ENCODE peak calls at places on chromosomes 4 and X, in nine cellular contexts. A is cardiac muscle cell, S is lower lobe of right lung, Q is ovary, X is left ventricle myocardium inferior, J is IMR-90, L is GM23248, C is heart left ventricle, M is left lung. R is an unnamed sample.

GRCh38 chrX:135185795-135186443 is 14.7 kb upstream of the CT55 start:
- DNase-seq in J (peak; percentile 46), X (no peak), C (no peak), L (peak; percentile 58), A (peak; percentile 56), S (no peak), M (no peak), Q (no peak), R (peak; percentile 44)

GRCh38 chr4:187849556-187850245 is 145.9 kb upstream of the ZFP42 start:
- DNase-seq in J (no peak), A (no peak), L (no peak), C (no peak), M (no peak), Q (no peak), X (no peak), S (no peak), R (no peak)

GRCh38 chrX:150704030-150704613 is 10.9 kb downstream of the MTMR1 start:
- DNase-seq in M (no peak), X (no peak), C (no peak), J (peak; percentile 71), A (no peak), Q (no peak), S (no peak), L (peak; percentile 81), R (no peak)

GRCh38 chr4:174096999-174097398 is 186.5 kb downstream of the FBXO8 start:
- DNase-seq in M (no peak), A (no peak), L (no peak), S (no peak), Q (no peak), C (no peak), X (no peak), J (no peak), R (no peak)

GRCh38 chr4:27929141-27929540 is 1068.5 kb downstream of the STIM2 start:
- DNase-seq in C (no peak), A (no peak), S (no peak), L (no peak), J (no peak), M (no peak), X (no peak), Q (no peak), R (no peak)

GRCh38 chrX:154011376-154012335 is 8.0 kb downstream of the IRAK1 start:
- DNase-seq in M (peak; percentile 28), J (no peak), S (no peak), C (no peak), Q (no peak), A (no peak), X (no peak), L (no peak), R (no peak)

GRCh38 chr4:30181512-30181911 is 538.7 kb upstream of the PCDH7 start:
- DNase-seq in X (no peak), S (no peak), J (no peak), L (no peak), C (no peak), A (no peak), Q (no peak), M (no peak), R (no peak)

GRCh38 chr4:124167602-124168001 is 544.9 kb downstream of the ANKRD50 start:
- DNase-seq in S (no peak), C (no peak), L (peak; percentile 63), X (no peak), Q (no peak), A (no peak), J (no peak), M (no peak), R (no peak)

GRCh38 chrX:127708155-127708554 is 344.0 kb downstream of the ACTRT1 start:
- DNase-seq in X (no peak), C (no peak), M (no peak), S (no peak), A (no peak), J (no peak), Q (no peak), L (no peak), R (no peak)

GRCh38 chr4:113957961-113958360 is 21.5 kb downstream of the ARSJ start:
- DNase-seq in M (no peak), J (peak; percentile 63), Q (no peak), A (no peak), X (no peak), C (no peak), S (no peak), L (no peak), R (no peak)

GRCh38 chr4:113958766-113959540 is 20.5 kb downstream of the ARSJ start:
- DNase-seq in L (peak; percentile 88), M (no peak), Q (no peak), J (peak; percentile 97), X (no peak), S (no peak), A (no peak), C (no peak), R (peak; percentile 86)

GRCh38 chr4:113962719-113963274 is 16.6 kb downstream of the ARSJ start:
- DNase-seq in J (no peak), C (no peak), L (no peak), M (no peak), X (no peak), S (no peak), Q (no peak), A (no peak), R (peak; percentile 74)

GRCh38 chr4:113961322-113961698 is 18.1 kb downstream of the ARSJ start:
- DNase-seq in Q (no peak), S (no peak), C (no peak), X (no peak), A (no peak), M (no peak), L (peak; percentile 63), J (peak; percentile 84), R (no peak)

GRCh38 chr4:113960684-113961321 is 18.6 kb downstream of the ARSJ start:
- DNase-seq in J (no peak), S (no peak), A (no peak), Q (no peak), C (no peak), M (no peak), X (no peak), L (no peak), R (no peak)
- H3K4me1 ChIP-seq in J (peaks cover 13% of the 10 kb centered on the region), S (no peaks in the 10 kb centered on the region), A (no peaks in the 10 kb centered on the region), Q (no peaks in the 10 kb centered on the region), C (no peaks in the 10 kb centered on the region), M (no peaks in the 10 kb centered on the region), X (peaks cover 4% of the 10 kb centered on the region), L (peaks cover 47% of the 10 kb centered on the region), R (no peaks in the 10 kb centered on the region)

GRCh38 chr4:82561745-82562552 is at the start of gene TMEM150C:
- DNase-seq in S (no peak), C (peak; percentile 49), A (peak; percentile 78), X (peak; percentile 43), M (peak; percentile 81), J (no peak), Q (peak; percentile 37), L (peak; percentile 61), R (peak; percentile 37)
- H3K4me3 ChIP-seq in S (peak within 1 kb of the TSS; percentile 66), C (peak within 1 kb of the TSS; percentile 80), A (peak within 1 kb of the TSS; percentile 33), X (peak within 1 kb of the TSS; percentile 83), M (peak within 1 kb of the TSS; percentile 55), J (peak within 1 kb of the TSS; percentile 68), Q (peak within 1 kb of the TSS; percentile 43), L (peak within 1 kb of the TSS; percentile 78), R (peak within 1 kb of the TSS; percentile 80)

DNA sequence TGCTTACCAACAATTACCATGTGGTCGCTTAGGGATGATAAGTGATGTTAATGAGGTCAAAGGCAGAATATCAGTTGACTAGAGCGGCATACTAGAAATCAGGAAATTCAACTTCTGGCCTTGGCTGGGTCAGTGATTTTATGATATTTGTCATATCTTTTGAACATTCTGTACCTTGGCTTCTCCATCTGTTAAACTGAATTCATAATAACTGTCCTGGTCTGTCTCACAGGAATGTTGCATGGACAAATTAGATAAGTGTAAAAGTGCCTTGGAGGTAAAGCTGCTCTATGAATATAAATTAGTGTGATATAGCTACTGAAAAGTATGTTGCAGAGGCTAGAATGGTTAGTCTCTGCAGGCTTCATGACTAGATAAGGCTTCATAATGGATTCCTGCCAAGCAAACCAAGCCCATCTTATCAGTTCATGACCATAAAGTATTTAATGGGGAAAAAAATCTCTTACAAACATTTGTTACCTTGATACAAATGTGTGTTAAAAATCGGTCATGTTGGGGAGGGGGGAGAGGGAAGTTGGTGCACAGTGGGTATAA is 104.6 kb upstream of the BMPR1B start:
- DNase-seq in C (no peak), Q (no peak), A (no peak), L (no peak), J (no peak), X (no peak), M (no peak), S (no peak), R (peak; percentile 92)
- H3K4me1 ChIP-seq in C (peaks cover 4% of the 10 kb centered on the region), Q (no peaks in the 10 kb centered on the region), A (peaks cover 34% of the 10 kb centered on the region), L (peaks cover 11% of the 10 kb centered on the region), J (peaks cover 4% of the 10 kb centered on the region), X (peaks cover 52% of the 10 kb centered on the region), M (no peaks in the 10 kb centered on the region), S (no peaks in the 10 kb centered on the region), R (peaks cover 2% of the 10 kb centered on the region)

DNA sequence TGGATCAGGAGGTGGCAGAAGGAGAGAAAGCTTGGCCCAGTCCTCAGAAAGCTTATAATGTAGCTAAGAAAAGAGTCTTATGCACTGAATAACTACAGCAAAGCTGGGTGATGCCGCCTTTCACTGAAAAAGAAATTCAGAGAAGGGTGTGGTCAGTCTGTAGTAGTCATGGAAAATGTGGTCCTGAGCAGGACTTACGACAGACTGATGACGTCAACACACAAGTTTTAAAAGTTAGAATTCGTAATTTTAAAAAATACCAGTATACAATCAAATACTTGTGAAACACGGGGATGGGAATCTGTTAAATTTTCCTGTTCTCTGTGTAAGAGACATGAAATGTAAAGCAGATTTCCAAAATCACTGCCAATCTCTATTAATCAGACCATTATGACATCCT is 87.0 kb upstream of the RAPGEF2 start:
- DNase-seq in L (peak; percentile 76), A (no peak), C (no peak), X (no peak), J (peak; percentile 24), Q (no peak), M (no peak), S (no peak), R (no peak)
- H3K4me3 ChIP-seq in L (no peak overlapping the region), A (no peak overlapping the region), C (no peak overlapping the region), X (no peak overlapping the region), J (no peak overlapping the region), Q (no peak overlapping the region), M (no peak overlapping the region), S (no peak overlapping the region), R (no peak overlapping the region)

DNA sequence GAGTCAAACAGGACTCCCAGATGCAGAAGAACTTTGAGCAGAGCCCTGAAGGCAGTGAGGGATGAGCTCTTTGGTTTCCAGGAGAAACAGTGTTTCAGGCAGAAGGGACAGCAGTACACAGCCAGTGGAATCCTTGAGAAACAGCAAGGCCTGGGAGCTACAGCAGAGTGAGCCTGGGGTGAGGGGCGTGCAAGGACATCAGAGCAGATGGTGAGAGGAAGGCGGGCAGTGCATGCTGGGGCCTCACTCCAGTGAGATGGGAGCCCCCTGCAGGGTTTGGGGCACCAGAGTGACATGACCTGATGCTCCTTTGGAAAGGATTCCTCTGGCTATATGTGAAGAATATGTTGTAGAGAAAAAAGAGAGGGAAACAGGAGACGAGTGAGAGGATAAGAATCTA is 98.1 kb upstream of the EGFL6 start:
- DNase-seq in X (no peak), J (no peak), L (no peak), S (no peak), M (no peak), Q (no peak), C (no peak), A (no peak), R (no peak)
- H3K4me1 ChIP-seq in X (peaks cover 12% of the 10 kb centered on the region), J (peaks cover 7% of the 10 kb centered on the region), L (peaks cover 19% of the 10 kb centered on the region), S (no peaks in the 10 kb centered on the region), M (no peaks in the 10 kb centered on the region), Q (peaks cover 2% of the 10 kb centered on the region), C (peaks cover 3% of the 10 kb centered on the region), A (peaks cover 4% of the 10 kb centered on the region), R (no peaks in the 10 kb centered on the region)

DNA sequence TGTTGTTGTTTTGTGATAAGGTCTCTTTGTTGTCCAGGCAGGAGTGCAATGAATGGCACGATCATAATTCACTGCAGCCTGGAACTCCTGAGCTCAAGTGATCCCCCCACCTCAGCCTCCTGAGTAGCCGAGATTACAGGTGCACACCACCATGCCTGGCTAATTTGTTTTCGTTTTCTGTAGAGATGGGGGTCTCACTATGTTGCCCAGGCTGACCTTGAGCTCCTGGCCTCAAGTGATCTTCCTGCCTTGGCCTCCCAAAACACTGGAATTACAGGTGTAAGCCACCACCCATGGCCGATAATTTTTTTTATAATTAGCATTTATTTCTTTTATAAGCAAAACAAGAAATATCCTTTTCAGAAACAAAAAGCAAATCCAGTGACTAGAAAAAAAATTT is 3.6 kb downstream of the PLAC8 start:
- DNase-seq in J (no peak), Q (no peak), X (no peak), M (no peak), L (no peak), C (no peak), A (no peak), S (no peak), R (no peak)
- H3K4me3 ChIP-seq in J (no peak overlapping the region), Q (no peak overlapping the region), X (peak overlapping the region; percentile 73), M (no peak overlapping the region), L (no peak overlapping the region), C (no peak overlapping the region), A (no peak overlapping the region), S (peak overlapping the region; percentile 65), R (peak overlapping the region; percentile 19)

R was measured in small intestine.